ENCODE peak calls at places on chromosomes 6 and 20, in six cellular contexts. K, G, V, H, X and Z are unnamed samples.

GRCh38 chr6:31836036-31836675 is 8.6 kb downstream of the HSPA1B start:
- DNase-seq in G (no peak), K (peak), H (peak), V (no peak), X (no peak), Z (no peak)

GRCh38 chr6:108592371-108593337 is 31.9 kb downstream of the FOXO3 start:
- DNase-seq in V (peak), G (peak), K (peak), H (no peak), X (no peak), Z (no peak)

GRCh38 chr6:12921467-12921866 is 204.9 kb downstream of the PHACTR1 start:
- DNase-seq in K (no peak), X (no peak), H (no peak), G (no peak), V (no peak), Z (no peak)

GRCh38 chr20:4153251-4153650 is 137.9 kb upstream of the RNF24 start:
- DNase-seq in H (peak), X (no peak), K (peak), G (no peak), V (no peak), Z (no peak)

GRCh38 chr20:1427457-1428054 is 34.7 kb upstream of the FKBP1A start:
- DNase-seq in G (no peak), K (no peak), X (no peak), H (no peak), V (peak), Z (peak)

GRCh38 chr20:57450419-57450818 is 59.2 kb downstream of the RBM38 start:
- DNase-seq in K (peak), V (no peak), X (no peak), H (peak), G (peak), Z (peak)

GRCh38 chr20:8757146-8757545 is 311.7 kb upstream of the PLCB4 start:
- DNase-seq in K (no peak), V (peak), X (no peak), G (peak), H (no peak), Z (no peak)

GRCh38 chr6:110033101-110033500 is 55.0 kb downstream of the GPR6 start:
- DNase-seq in X (no peak), V (no peak), H (no peak), K (no peak), G (no peak), Z (no peak)

GRCh38 chr6:36820700-36821580 is 18.3 kb downstream of the CPNE5 start:
- DNase-seq in G (no peak), K (no peak), H (no peak), X (no peak), V (peak), Z (no peak)

GRCh38 chr6:1227935-1228753 is 83.8 kb upstream of the FOXQ1 start:
- DNase-seq in H (no peak), G (no peak), X (no peak), V (no peak), K (no peak), Z (no peak)

GRCh38 chr6:15893556-15894253 is 230.9 kb upstream of the DTNBP1 start:
- DNase-seq in V (peak), K (no peak), X (no peak), H (no peak), G (peak), Z (no peak)

GRCh38 chr20:33732166-33732970 is 572 bp downstream of the ZNF341 start:
- DNase-seq in V (peak), X (peak), H (peak), K (peak), G (peak), Z (no peak)

GRCh38 chr20:63624486-63624885 is 2.4 kb downstream of the GMEB2 start:
- DNase-seq in V (peak), G (no peak), K (no peak), X (no peak), H (peak), Z (no peak)
- TF ChIP-seq CTCF in V (peak), G (no peak), K (no peak), X (no peak), H (no peak), Z (no peak)

DNA sequence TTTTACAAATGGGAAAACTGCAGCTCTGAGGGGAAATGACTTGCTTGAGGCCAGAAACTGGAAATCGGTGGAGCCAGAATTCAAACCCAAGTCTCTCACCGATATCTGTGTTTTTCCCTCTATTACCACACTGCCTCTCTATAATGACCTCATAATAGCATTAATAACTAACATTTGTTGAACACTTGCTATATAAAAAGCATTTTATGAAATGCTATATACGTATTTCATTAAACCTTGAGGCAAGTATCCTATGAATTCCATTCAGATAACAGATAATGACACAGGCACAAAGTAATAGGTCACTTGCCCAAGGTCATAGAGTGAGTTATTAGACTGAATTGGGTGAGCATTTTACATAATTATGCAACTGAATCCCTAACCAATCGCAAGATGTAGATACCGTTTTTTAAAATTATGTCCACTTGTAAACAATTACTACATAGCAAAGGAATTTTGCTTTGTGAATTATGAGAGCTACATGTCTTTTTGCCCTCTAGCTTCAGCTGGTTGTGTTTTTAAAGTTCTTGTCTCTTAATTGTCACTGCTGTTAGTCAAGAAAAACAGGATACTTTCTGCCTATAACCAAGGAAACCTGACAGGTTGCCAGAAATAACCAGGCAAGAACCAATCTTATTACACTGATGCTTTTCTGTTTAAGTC is 4.7 kb downstream of the DSN1 start:
- DNase-seq in V (peak), H (no peak), K (no peak), G (no peak), X (no peak), Z (no peak)
- H3K27ac ChIP-seq in V (peak), H (no peak), K (no peak), G (no peak), X (no peak), Z (peak)

GRCh38 chr6:5767471-5767870 is 239.3 kb downstream of the NRN1 start:
- DNase-seq in G (no peak), V (no peak), H (no peak), X (no peak), K (no peak), Z (no peak)

GRCh38 chr6:5764401-5764955 is 242.2 kb downstream of the NRN1 start:
- DNase-seq in H (no peak), V (peak), G (no peak), X (no peak), K (no peak), Z (peak)

GRCh38 chr6:5763871-5764270 is 242.9 kb downstream of the NRN1 start:
- DNase-seq in G (no peak), H (no peak), X (no peak), K (no peak), V (no peak), Z (no peak)

GRCh38 chr6:5765141-5765760 is 241.5 kb downstream of the NRN1 start:
- DNase-seq in X (no peak), H (no peak), G (no peak), V (no peak), K (no peak), Z (peak)

DNA sequence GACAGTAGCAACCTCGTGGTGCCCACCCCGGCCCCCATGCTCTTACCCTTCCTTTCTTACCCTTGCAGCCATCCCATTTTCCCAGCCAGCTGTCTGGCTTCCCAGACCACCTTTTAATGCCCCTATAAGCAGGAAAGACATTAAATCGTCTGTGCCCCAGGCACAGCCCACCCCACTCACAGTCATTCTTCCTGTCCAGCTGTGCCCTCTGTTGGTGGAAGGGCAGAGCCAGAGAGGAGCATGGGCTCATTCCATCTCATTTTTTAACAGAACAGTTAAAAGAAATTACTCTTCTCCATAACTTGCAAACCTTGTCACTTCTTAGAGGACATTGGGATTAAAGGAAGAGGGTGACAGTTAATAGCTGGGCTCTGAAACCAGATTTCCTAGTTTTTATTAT is 240.5 kb downstream of the NRN1 start:
- DNase-seq in V (no peak), G (no peak), X (no peak), K (no peak), H (no peak), Z (no peak)
- TF ChIP-seq CTCF in V (peak), G (no peak), X (no peak), K (no peak), H (no peak), Z (no peak)

GRCh38 chr6:68317366-68317765 is 317.7 kb upstream of the ADGRB3 start:
- DNase-seq in X (no peak), H (no peak), K (no peak), G (no peak), V (no peak), Z (no peak)
- H3K27ac ChIP-seq in X (no peak), H (no peak), K (no peak), G (no peak), V (no peak), Z (no peak)

GRCh38 chr6:97591955-97592354 is 308.9 kb upstream of the MMS22L start:
- DNase-seq in X (no peak), G (no peak), V (no peak), K (no peak), H (no peak), Z (no peak)

GRCh38 chr6:97586344-97586743 is 303.3 kb upstream of the MMS22L start:
- DNase-seq in X (no peak), V (peak), H (no peak), K (no peak), G (no peak), Z (no peak)
- TF ChIP-seq CTCF in X (no peak), V (peak), H (no peak), K (no peak), G (peak), Z (no peak)

DNA sequence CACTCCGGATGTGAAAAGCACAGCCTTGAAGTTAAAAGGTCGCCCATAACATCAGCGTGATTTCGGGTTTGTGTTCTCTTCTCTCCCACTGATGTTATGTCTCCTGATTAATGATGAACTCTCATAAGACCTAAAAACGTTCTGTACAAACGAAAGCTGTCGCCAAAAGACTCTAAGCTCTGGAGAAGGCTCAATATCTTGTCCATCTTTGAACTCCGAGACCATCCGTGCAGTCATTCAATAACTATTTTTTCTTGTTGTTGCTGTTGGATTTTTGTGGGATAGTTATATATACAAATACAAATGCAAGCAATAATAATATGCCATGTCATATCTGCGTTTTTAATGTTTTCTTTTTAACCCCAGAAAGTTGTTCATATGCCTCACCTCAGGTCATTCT is 291.8 kb upstream of the MARCKS start:
- DNase-seq in X (no peak), G (no peak), H (no peak), V (peak), K (no peak), Z (no peak)
- H3K27ac ChIP-seq in X (no peak), G (no peak), H (peak), V (peak), K (no peak), Z (no peak)

GRCh38 chr6:7719364-7719763 is 6.5 kb upstream of the BMP6 start:
- DNase-seq in G (no peak), K (no peak), H (no peak), V (no peak), X (no peak), Z (no peak)

GRCh38 chr6:7723554-7723953 is 2.3 kb upstream of the BMP6 start:
- DNase-seq in X (no peak), H (no peak), K (no peak), V (no peak), G (no peak), Z (no peak)

GRCh38 chr6:7723041-7723447 is 2.9 kb upstream of the BMP6 start:
- DNase-seq in V (peak), X (peak), K (peak), G (peak), H (peak), Z (no peak)

GRCh38 chr6:7720346-7720745 is 5.6 kb upstream of the BMP6 start:
- DNase-seq in K (no peak), X (no peak), G (no peak), H (no peak), V (no peak), Z (no peak)

DNA sequence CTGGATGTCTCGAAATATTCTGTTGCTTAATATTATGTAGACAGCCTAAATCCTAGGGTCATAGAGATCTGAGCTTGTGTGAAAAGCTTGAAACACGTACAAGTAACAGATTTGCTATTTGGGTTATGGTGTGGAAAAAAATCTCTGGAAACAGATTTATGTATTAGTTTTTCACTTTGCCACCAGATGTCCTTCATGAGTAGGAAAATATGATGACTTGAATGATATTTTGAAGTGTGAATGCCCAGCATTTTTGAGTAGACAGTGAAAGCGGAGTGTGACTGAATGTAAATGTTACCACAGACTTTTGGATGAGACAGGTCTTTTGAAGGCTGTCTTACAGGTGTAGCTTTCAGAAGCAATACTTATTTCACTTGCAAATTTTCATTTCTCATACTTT is 4.2 kb upstream of the BMP6 start:
- DNase-seq in V (peak), H (no peak), X (peak), K (no peak), G (peak), Z (no peak)
- TF ChIP-seq CTCF in V (peak), H (no peak), X (peak), K (no peak), G (peak), Z (no peak)

DNA sequence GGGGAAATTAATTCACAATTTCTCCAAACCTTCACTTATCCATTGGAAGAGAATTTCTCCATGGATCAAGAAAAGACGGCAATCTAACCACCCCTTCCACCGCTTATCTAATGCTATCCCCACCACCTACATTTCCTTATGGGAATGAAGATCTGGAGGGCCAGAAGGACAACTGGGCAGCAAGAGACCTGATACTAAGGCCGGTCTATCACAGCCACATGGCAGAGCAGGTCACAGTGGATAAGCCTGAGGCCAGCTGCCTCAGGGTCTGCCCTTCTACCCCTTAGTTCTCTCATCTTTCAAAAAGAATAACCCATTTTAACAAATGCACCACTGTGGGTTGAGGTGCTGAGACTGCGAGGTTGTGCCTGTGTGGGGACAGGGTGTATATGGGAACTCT is 37.1 kb downstream of the MAN1A1 start:
- DNase-seq in H (no peak), G (no peak), V (no peak), K (no peak), X (no peak), Z (no peak)
- H3K27ac ChIP-seq in H (no peak), G (no peak), V (no peak), K (no peak), X (no peak), Z (no peak)

GRCh38 chr20:50645253-50646068 is 45.9 kb downstream of the RIPOR3 start:
- DNase-seq in V (peak), K (peak), G (no peak), X (peak), H (peak), Z (no peak)

GRCh38 chr20:50649587-50649986 is 41.8 kb downstream of the RIPOR3 start:
- DNase-seq in X (no peak), H (no peak), K (no peak), G (no peak), V (no peak), Z (no peak)

GRCh38 chr20:50642288-50642803 is 49.0 kb downstream of the RIPOR3 start:
- DNase-seq in G (no peak), H (no peak), X (no peak), K (no peak), V (no peak), Z (no peak)

GRCh38 chr20:50648651-50649050 is 42.7 kb downstream of the RIPOR3 start:
- DNase-seq in K (no peak), V (no peak), G (no peak), H (no peak), X (no peak), Z (no peak)

GRCh38 chr20:50646483-50646996 is 44.8 kb downstream of the RIPOR3 start:
- DNase-seq in K (no peak), G (no peak), H (no peak), V (peak), X (no peak), Z (no peak)
- TF ChIP-seq CTCF in K (no peak), G (peak), H (no peak), V (peak), X (peak), Z (no peak)